ENCODE peak calls at places on chromosome 7, in five cellular contexts. One of them, this sample, is unnamed.

GRCh38 chr7:151299940-151300665 is 41.5 kb upstream of the NUB1 start:
- DNase-seq in activated naive CD4-positive, alpha-beta T cell: no peak
- DNase-seq in mesenchymal stem cell: no peak
- DNase-seq in progenitor cell of endocrine pancreas: no peak
- DNase-seq in neural crest cell: no peak
- DNase-seq in this sample: no peak

GRCh38 chr7:158941821-158942605 is 85.7 kb downstream of the DYNC2I1 start:
- DNase-seq in mesenchymal stem cell: no peak
- DNase-seq in activated naive CD4-positive, alpha-beta T cell: no peak
- DNase-seq in neural crest cell: no peak
- DNase-seq in progenitor cell of endocrine pancreas: no peak
- DNase-seq in this sample: no peak

GRCh38 chr7:100583132-100584045 is 2.5 kb downstream of the LRCH4 start:
- DNase-seq in progenitor cell of endocrine pancreas: no peak
- DNase-seq in activated naive CD4-positive, alpha-beta T cell: no peak
- DNase-seq in mesenchymal stem cell: peak; percentile 90
- DNase-seq in neural crest cell: no peak
- DNase-seq in this sample: peak; percentile 88

GRCh38 chr7:11343818-11344413 is 370.2 kb downstream of the PHF14 start:
- DNase-seq in progenitor cell of endocrine pancreas: no peak
- DNase-seq in mesenchymal stem cell: peak; percentile 54
- DNase-seq in activated naive CD4-positive, alpha-beta T cell: no peak
- DNase-seq in neural crest cell: peak; percentile 22
- DNase-seq in this sample: no peak

GRCh38 chr7:30877010-30877740 is 34.5 kb upstream of the AQP1 start:
- DNase-seq in activated naive CD4-positive, alpha-beta T cell: no peak
- DNase-seq in progenitor cell of endocrine pancreas: no peak
- DNase-seq in mesenchymal stem cell: no peak
- DNase-seq in neural crest cell: no peak
- DNase-seq in this sample: no peak

GRCh38 chr7:50317221-50317678 is 12.7 kb downstream of the IKZF1 start:
- DNase-seq in neural crest cell: no peak
- DNase-seq in progenitor cell of endocrine pancreas: no peak
- DNase-seq in mesenchymal stem cell: no peak
- DNase-seq in activated naive CD4-positive, alpha-beta T cell: no peak
- DNase-seq in this sample: no peak

GRCh38 chr7:13050703-13051102 is 363.3 kb downstream of the ARL4A start:
- DNase-seq in progenitor cell of endocrine pancreas: no peak
- DNase-seq in neural crest cell: no peak
- DNase-seq in activated naive CD4-positive, alpha-beta T cell: no peak
- DNase-seq in mesenchymal stem cell: peak; percentile 69
- DNase-seq in this sample: no peak

GRCh38 chr7:72493850-72494661 is 81.9 kb upstream of the CALN1 start:
- DNase-seq in mesenchymal stem cell: peak; percentile 6
- DNase-seq in progenitor cell of endocrine pancreas: peak; percentile 73
- DNase-seq in activated naive CD4-positive, alpha-beta T cell: peak; percentile 15
- DNase-seq in neural crest cell: peak; percentile 81
- DNase-seq in this sample: peak; percentile 72

GRCh38 chr7:117127585-117128168 is 174.4 kb downstream of the ST7 start:
- DNase-seq in mesenchymal stem cell: peak; percentile 72
- DNase-seq in progenitor cell of endocrine pancreas: no peak
- DNase-seq in neural crest cell: peak; percentile 6
- DNase-seq in activated naive CD4-positive, alpha-beta T cell: no peak
- DNase-seq in this sample: no peak

GRCh38 chr7:1015196-1015595 is 29.1 kb upstream of the GPR146 start:
- DNase-seq in activated naive CD4-positive, alpha-beta T cell: no peak
- DNase-seq in mesenchymal stem cell: no peak
- DNase-seq in progenitor cell of endocrine pancreas: no peak
- DNase-seq in neural crest cell: no peak
- DNase-seq in this sample: no peak

GRCh38 chr7:159212226-159212625 is 67.6 kb upstream of the VIPR2 start:
- DNase-seq in mesenchymal stem cell: no peak
- DNase-seq in progenitor cell of endocrine pancreas: no peak
- DNase-seq in activated naive CD4-positive, alpha-beta T cell: no peak
- DNase-seq in neural crest cell: no peak
- DNase-seq in this sample: no peak

GRCh38 chr7:21938463-21938862 is 7.2 kb downstream of the CDCA7L start:
- DNase-seq in neural crest cell: no peak
- DNase-seq in mesenchymal stem cell: peak; percentile 40
- DNase-seq in progenitor cell of endocrine pancreas: no peak
- DNase-seq in activated naive CD4-positive, alpha-beta T cell: no peak
- DNase-seq in this sample: no peak